ENCODE peak calls at places on chromosomes 3 and 15, in seven cellular contexts. Y is right lobe of liver, K is BE2C, O is AG04450, X is heart left ventricle, F is H9, H is type B pancreatic cell. Q is an unnamed sample.

GRCh38 chr3:53200501-53201189 is 39.6 kb downstream of the PRKCD start:
- DNase-seq in K (no peak), F (no peak), O (no peak), H (no peak), X (no peak), Y (no peak), Q (no peak)

GRCh38 chr15:88477126-88477525 is 9.6 kb downstream of the MRPS11 start:
- DNase-seq in X (no peak), K (no peak), O (no peak), F (no peak), Y (no peak), H (no peak), Q (no peak)

GRCh38 chr3:10577521-10577920 is 72.1 kb upstream of the ATP2B2 start:
- DNase-seq in X (peak; percentile 38), Y (no peak), O (no peak), K (no peak), F (no peak), H (no peak), Q (no peak)

GRCh38 chr15:74306801-74307217 is 60.6 kb downstream of the CYP11A1 start:
- DNase-seq in O (no peak), Y (no peak), K (no peak), X (no peak), H (no peak), F (peak; percentile 45), Q (no peak)

GRCh38 chr3:38163117-38163870 is 2.0 kb upstream of the OXSR1 start:
- DNase-seq in F (peak; percentile 37), K (no peak), X (no peak), Y (no peak), H (no peak), O (no peak), Q (no peak)

GRCh38 chr15:61318276-61318675 is 89.2 kb upstream of the RORA start:
- DNase-seq in K (no peak), X (no peak), Y (peak; percentile 42), H (no peak), O (no peak), F (no peak), Q (no peak)

GRCh38 chr3:34942256-34942655 is 697.1 kb upstream of the ARPP21 start:
- DNase-seq in Y (no peak), O (no peak), F (no peak), H (no peak), K (no peak), X (no peak), Q (no peak)

GRCh38 chr3:112002458-112002971 is 3.8 kb downstream of the TAGLN3 start:
- DNase-seq in Y (no peak), F (no peak), K (no peak), X (no peak), H (no peak), O (no peak), Q (no peak)

GRCh38 chr3:183885766-183886165 is 1.1 kb upstream of the PARL start:
- DNase-seq in Y (no peak), H (no peak), K (no peak), O (no peak), F (no peak), X (no peak), Q (no peak)

GRCh38 chr3:86967062-86967461 is 23.9 kb downstream of the VGLL3 start:
- DNase-seq in O (no peak), K (no peak), H (no peak), F (no peak), X (no peak), Y (no peak), Q (no peak)

GRCh38 chr3:177781686-177782161 is 584.4 kb upstream of the TBL1XR1 start:
- DNase-seq in Y (no peak), K (no peak), H (no peak), X (peak; percentile 74), F (no peak), O (peak; percentile 78), Q (peak; percentile 84)

GRCh38 chr3:30631237-30631961 is 25.0 kb downstream of the TGFBR2 start:
- DNase-seq in Y (no peak), H (no peak), O (no peak), X (no peak), F (no peak), K (no peak), Q (no peak)

GRCh38 chr3:15427182-15427880 is at the start of the genes EAF1 and METTL6:
- DNase-seq in Y (peak; percentile 82), F (peak; percentile 79), H (peak; percentile 80), O (peak; percentile 37), K (peak; percentile 71), X (peak; percentile 88), Q (peak; percentile 90)

GRCh38 chr3:143010024-143010423 is 8.7 kb downstream of the U2SURP start:
- DNase-seq in X (no peak), F (no peak), H (no peak), Y (no peak), K (no peak), O (no peak), Q (no peak)

GRCh38 chr3:154181127-154181691 is 60.0 kb downstream of the ARHGEF26 start:
- DNase-seq in X (no peak), F (no peak), H (no peak), Y (no peak), K (no peak), O (no peak), Q (no peak)

GRCh38 chr15:82571722-82572222 is 31.5 kb upstream of the RPS17 start:
- DNase-seq in X (peak; percentile 66), H (no peak), K (peak; percentile 67), F (peak; percentile 71), O (peak; percentile 39), Y (no peak), Q (no peak)

DNA sequence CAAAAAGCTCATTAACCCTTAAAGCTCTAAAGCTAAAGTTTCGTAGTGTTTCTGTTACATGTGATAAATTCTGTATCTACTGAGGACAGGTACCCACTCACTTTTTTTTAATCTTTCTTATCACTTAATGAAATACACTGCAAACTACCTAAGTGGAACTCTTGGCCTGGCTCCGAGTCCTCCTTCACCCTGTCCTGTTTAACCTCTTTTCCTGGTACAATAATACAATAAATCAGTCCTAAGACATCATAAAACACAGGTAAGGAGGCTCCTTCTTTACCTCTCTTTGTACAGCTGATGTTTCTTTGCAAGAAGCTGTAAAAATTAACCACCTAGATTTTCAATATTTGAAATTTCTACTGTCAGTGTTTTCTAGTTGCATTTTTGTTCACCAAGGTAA is 15.8 kb downstream of the SEMA6D start:
- DNase-seq in F (no peak), K (no peak), H (no peak), Y (no peak), X (no peak), O (no peak), Q (no peak)
- TF ChIP-seq CTCF in F (no peak), K (no peak), H (no peak), Y (no peak), X (no peak), O (no peak), Q (no peak)

GRCh38 chr3:18888370-18888769 is 259.9 kb upstream of the KCNH8 start:
- DNase-seq in X (no peak), Y (no peak), O (no peak), K (no peak), H (no peak), F (no peak), Q (no peak)
- TF ChIP-seq CTCF in X (no peak), Y (no peak), O (no peak), K (no peak), H (no peak), F (no peak), Q (no peak)

GRCh38 chr3:195176776-195177175 is 94.2 kb downstream of the XXYLT1 start:
- DNase-seq in F (no peak), X (no peak), O (no peak), H (no peak), K (no peak), Y (no peak), Q (no peak)

GRCh38 chr3:195175476-195176337 is 95.3 kb downstream of the XXYLT1 start:
- DNase-seq in F (no peak), O (no peak), H (no peak), Y (no peak), X (no peak), K (no peak), Q (no peak)

GRCh38 chr3:195179782-195180489 is 91.0 kb downstream of the XXYLT1 start:
- DNase-seq in O (no peak), Y (no peak), K (no peak), X (peak; percentile 50), F (no peak), H (no peak), Q (no peak)

GRCh38 chr3:195178124-195178910 is 92.6 kb downstream of the XXYLT1 start:
- DNase-seq in Y (no peak), H (no peak), O (no peak), K (peak; percentile 65), F (no peak), X (peak; percentile 70), Q (no peak)

GRCh38 chr3:195177432-195178123 is 93.4 kb downstream of the XXYLT1 start:
- DNase-seq in O (no peak), H (no peak), Y (no peak), X (no peak), K (no peak), F (no peak), Q (no peak)
- TF ChIP-seq CTCF in O (no peak), H (no peak), Y (no peak), X (no peak), K (no peak), F (no peak), Q (no peak)

GRCh38 chr3:158668506-158668905 is 3.9 kb downstream of the LXN start:
- DNase-seq in H (no peak), K (no peak), O (peak; percentile 3), Y (no peak), F (no peak), X (no peak), Q (no peak)

DNA sequence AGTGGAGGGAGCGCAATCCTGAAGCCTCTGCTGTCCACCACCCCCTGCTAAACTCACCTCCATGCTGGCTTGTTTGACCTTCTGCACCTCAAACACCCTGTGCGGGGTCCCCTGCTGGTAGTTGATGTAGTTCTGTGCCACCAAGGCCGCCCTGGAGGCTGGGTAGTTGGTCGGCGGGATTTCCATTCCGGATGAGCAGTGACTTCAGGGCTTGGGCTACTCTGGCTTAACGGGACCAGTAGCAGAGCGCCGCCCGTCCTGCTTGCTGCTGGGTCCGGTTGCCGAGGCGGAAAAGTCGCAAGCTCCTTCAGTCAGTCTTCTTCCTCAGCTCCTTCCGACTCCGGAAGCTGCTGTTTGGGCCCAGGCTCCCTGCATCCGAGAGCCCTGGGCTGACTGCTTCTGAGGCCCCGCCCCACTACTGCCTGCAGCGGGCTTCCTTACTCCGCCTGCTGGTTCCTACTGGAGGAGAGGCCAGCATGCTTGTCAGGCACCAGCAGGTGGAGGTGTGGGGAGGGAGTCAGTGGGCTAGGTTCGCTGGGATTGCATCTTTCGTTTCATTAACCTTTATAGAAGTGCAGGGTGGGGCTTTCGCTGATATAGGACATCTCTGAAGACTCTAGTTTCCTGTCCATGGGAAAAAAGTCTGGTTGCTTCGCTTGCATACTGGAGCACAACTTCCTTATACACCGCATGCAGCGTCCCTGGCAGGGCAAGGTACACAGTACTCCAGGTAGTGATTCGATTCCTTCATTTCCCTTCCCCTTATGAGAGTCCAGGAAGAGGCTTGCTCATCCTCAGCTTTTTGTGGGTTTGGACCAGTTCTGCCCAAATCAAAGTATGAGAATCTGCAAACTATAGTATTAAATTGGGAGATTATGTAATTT is at the start of gene LXN:
- DNase-seq in X (peak; percentile 83), H (peak; percentile 84), Y (peak; percentile 81), F (peak; percentile 97), K (peak; percentile 14), O (peak; percentile 60), Q (peak; percentile 89)
- TF ChIP-seq CTCF in X (peak; percentile 34), H (peak; percentile 72), Y (peak; percentile 23), F (peak; percentile 80), K (peak; percentile 18), O (peak; percentile 90), Q (peak; percentile 80)

Q was measured in osteocyte.